ENCODE peak calls at places on chromosomes 16 and 17, in five cellular contexts. K is transverse colon, R is HCT116, X is stomach, M is GM23338. J is an unnamed sample.
A peak's percentile ranks its signal among the peaks of the same experiment; 100 is the strongest.

GRCh38 chr17:44854201-44854600 is 6.5 kb downstream of the HIGD1B start:
- DNase-seq in K (no peak), R (no peak), X (no peak), M (no peak), J (no peak)

GRCh38 chr17:74283371-74283673 is 9.3 kb downstream of the DNAI2 start:
- DNase-seq in K (no peak), R (no peak), X (no peak), M (no peak), J (no peak)

GRCh38 chr17:17723354-17724261 is 42.4 kb downstream of the RAI1 start:
- DNase-seq in K (no peak), R (no peak), X (no peak), M (peak; percentile 71), J (peak; percentile 61)

GRCh38 chr17:13635951-13636350 is 34.2 kb upstream of the HS3ST3A1 start:
- DNase-seq in K (no peak), R (no peak), X (no peak), M (no peak), J (no peak)

GRCh38 chr16:3950343-3951193 is 70.1 kb upstream of the CREBBP start:
- DNase-seq in K (peak; percentile 60), R (no peak), X (peak; percentile 54), M (no peak), J (peak; percentile 79)

GRCh38 chr16:4682084-4682581 is 11.2 kb upstream of the NUDT16L1 start:
- DNase-seq in K (no peak), R (no peak), X (no peak), M (no peak), J (no peak)

GRCh38 chr16:20674684-20675487 is 22.6 kb downstream of the ACSM1 start:
- DNase-seq in K (no peak), R (no peak), X (no peak), M (peak; percentile 37), J (peak; percentile 5)

GRCh38 chr16:6258056-6258455 is 1074.6 kb upstream of the RBFOX1 start:
- DNase-seq in K (no peak), R (no peak), X (no peak), M (no peak), J (no peak)

GRCh38 chr17:34519286-34519685 is 60.1 kb upstream of the TMEM132E start:
- DNase-seq in K (no peak), R (no peak), X (no peak), M (peak; percentile 95), J (peak; percentile 2)

GRCh38 chr16:74169687-74170522 is 126.7 kb upstream of the PSMD7 start:
- DNase-seq in K (no peak), R (no peak), X (no peak), M (no peak), J (peak; percentile 1)

GRCh38 chr16:74743668-74744299 is 30.8 kb downstream of the FA2H start:
- DNase-seq in K (peak; percentile 95), R (peak; percentile 97), X (peak; percentile 97), M (no peak), J (no peak)

DNA sequence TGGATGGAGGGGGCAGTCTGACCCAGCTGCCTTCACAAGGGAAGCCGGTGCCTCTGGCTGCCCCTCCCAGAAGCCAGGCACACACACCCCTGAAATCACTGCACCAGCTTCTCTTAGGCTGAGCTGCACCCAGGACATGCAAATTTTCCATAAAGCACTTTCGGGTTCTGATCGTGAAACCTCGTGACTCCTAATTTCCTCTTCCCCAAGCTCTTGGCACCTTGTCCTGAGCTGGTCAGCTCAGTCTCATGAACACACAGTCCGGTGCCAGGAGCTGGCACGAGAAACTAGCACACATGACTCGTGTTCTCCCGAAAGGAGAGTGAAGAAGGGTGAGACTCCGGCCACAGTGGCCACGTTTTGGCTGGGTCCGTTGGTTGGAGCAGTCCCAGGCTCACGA is 9.0 kb upstream of the ABR start:
- DNase-seq in K (peak; percentile 71), R (no peak), X (peak; percentile 97), M (no peak), J (peak; percentile 40)
- TF ChIP-seq POLR2AphosphoS5 in K (peak; percentile 38), R (no peak), X (peak; percentile 84), M (no peak), J (no peak)

GRCh38 chr17:57949649-57950048 is 5.6 kb downstream of the CUEDC1 start:
- DNase-seq in K (peak; percentile 53), R (no peak), X (no peak), M (no peak), J (no peak)

GRCh38 chr17:57946798-57947358 is 8.3 kb downstream of the CUEDC1 start:
- DNase-seq in K (peak; percentile 67), R (no peak), X (peak; percentile 63), M (no peak), J (peak; percentile 70)

GRCh38 chr17:57947369-57947768 is 7.8 kb downstream of the CUEDC1 start:
- DNase-seq in K (no peak), R (no peak), X (no peak), M (no peak), J (no peak)

GRCh38 chr17:57948169-57948554 is 7.0 kb downstream of the CUEDC1 start:
- DNase-seq in K (no peak), R (no peak), X (no peak), M (no peak), J (no peak)

GRCh38 chr17:57948555-57949420 is 6.4 kb downstream of the CUEDC1 start:
- DNase-seq in K (no peak), R (peak; percentile 100), X (no peak), M (peak; percentile 45), J (peak; percentile 43)
- TF ChIP-seq POLR2AphosphoS5 in K (peak; percentile 61), R (peak; percentile 47), X (peak; percentile 17), M (no peak), J (no peak)

GRCh38 chr16:85301171-85301690 is 189.0 kb upstream of the CIBAR2 start:
- DNase-seq in K (no peak), R (no peak), X (peak; percentile 82), M (no peak), J (no peak)
- TF ChIP-seq POLR2AphosphoS5 in K (no peak), R (no peak), X (no peak), M (no peak), J (no peak)

GRCh38 chr16:1651509-1652342 is 26.4 kb upstream of the JPT2 start:
- DNase-seq in K (no peak), R (no peak), X (no peak), M (no peak), J (no peak)
- TF ChIP-seq POLR2AphosphoS5 in K (no peak), R (no peak), X (no peak), M (no peak), J (no peak)

GRCh38 chr17:82105882-82106696 is 8.1 kb upstream of the FASN start:
- DNase-seq in K (peak; percentile 78), R (peak; percentile 82), X (peak; percentile 83), M (peak; percentile 89), J (no peak)
- TF ChIP-seq POLR2AphosphoS5 in K (peak; percentile 42), R (peak; percentile 98), X (no peak), M (peak; percentile 61), J (no peak)

GRCh38 chr17:81341347-81342061 is 46.4 kb upstream of the SLC38A10 start:
- DNase-seq in K (no peak), R (no peak), X (no peak), M (peak; percentile 51), J (no peak)
- TF ChIP-seq POLR2AphosphoS5 in K (no peak), R (no peak), X (no peak), M (no peak), J (peak; percentile 34)

DNA sequence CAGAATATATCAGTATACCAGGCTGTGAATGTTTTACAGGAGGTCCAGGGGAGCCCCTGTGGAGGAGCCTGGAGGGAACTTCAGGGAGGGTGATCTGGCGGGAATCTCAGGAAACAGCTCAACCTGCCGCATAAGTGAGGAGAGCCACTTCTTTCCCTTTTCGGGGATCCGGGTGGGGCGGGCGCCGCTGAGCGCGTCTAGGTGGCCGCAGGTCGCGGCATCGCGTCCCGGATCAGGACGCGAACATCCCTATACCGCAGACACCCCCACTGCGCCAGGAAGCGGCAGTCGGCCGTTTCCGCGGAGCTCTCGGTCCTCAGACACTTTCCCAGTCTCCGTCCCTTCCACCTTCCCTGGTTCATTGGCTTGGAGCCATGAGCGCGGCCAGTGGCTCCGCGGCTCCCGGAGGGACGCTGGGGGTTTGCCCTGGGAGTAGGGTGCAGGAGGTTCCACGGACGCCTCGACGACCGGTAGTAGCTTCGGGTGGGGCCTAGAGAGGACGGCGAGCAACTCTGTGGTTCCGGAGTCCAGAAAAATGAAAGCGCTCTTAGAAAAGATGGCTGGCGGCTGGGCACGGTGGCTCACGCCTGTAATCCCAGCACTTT is 3.1 kb upstream of the ZNF764 start:
- DNase-seq in K (peak; percentile 44), R (no peak), X (peak; percentile 39), M (peak; percentile 69), J (peak; percentile 31)
- TF ChIP-seq POLR2AphosphoS5 in K (no peak), R (no peak), X (no peak), M (no peak), J (peak; percentile 13)